ENCODE peak calls at places on chromosomes 11 and 22, in five cellular contexts. B is prostate gland, M is spleen, K is HCT116, W is esophagus muscularis mucosa. X is an unnamed sample. For H3K4me1, the result is how much of the 10 kb centered on the place peaks cover.

GRCh38 chr11:84828616-84829015 is 798.5 kb downstream of the DLG2 start:
- DNase-seq in B (no peak), M (no peak), K (no peak), W (no peak), X (no peak)

GRCh38 chr11:6323291-6323905 is 3.1 kb upstream of the CAVIN3 start:
- DNase-seq in B (no peak), M (no peak), K (no peak), W (no peak), X (no peak)

GRCh38 chr11:86610559-86611341 is 61.7 kb downstream of the ME3 start:
- DNase-seq in B (no peak), M (no peak), K (no peak), W (peak), X (no peak)

GRCh38 chr11:30128269-30128932 is 102.4 kb upstream of the FSHB start:
- DNase-seq in B (peak), M (no peak), K (peak), W (no peak), X (no peak)

GRCh38 chr22:47954107-47954506 is 1191.7 kb downstream of the TBC1D22A start:
- DNase-seq in B (no peak), M (no peak), K (no peak), W (peak), X (no peak)

GRCh38 chr11:65616575-65617001 is 1.0 kb downstream of the PCNX3 start:
- DNase-seq in B (no peak), M (peak), K (no peak), W (no peak), X (no peak)

GRCh38 chr22:18012528-18012927 is 11.8 kb downstream of the MICAL3 start:
- DNase-seq in B (no peak), M (no peak), K (no peak), W (no peak), X (no peak)

GRCh38 chr11:79263001-79263400 is 177.8 kb downstream of the TENM4 start:
- DNase-seq in B (no peak), M (no peak), K (no peak), W (no peak), X (peak)

GRCh38 chr11:27722117-27722844 is 22.0 kb upstream of the BDNF start:
- DNase-seq in B (no peak), M (no peak), K (no peak), W (no peak), X (no peak)

GRCh38 chr11:82523141-82523540 is 210.5 kb downstream of the FAM181B start:
- DNase-seq in B (no peak), M (no peak), K (no peak), W (no peak), X (no peak)

GRCh38 chr11:120707098-120707497 is 195.6 kb downstream of the GRIK4 start:
- DNase-seq in B (no peak), M (no peak), K (no peak), W (no peak), X (peak)

GRCh38 chr11:33064033-33064825 is 24.9 kb downstream of the TCP11L1 start:
- DNase-seq in B (no peak), M (no peak), K (no peak), W (no peak), X (no peak)

GRCh38 chr11:416757-417621 is 2.2 kb upstream of the SIGIRR start:
- DNase-seq in B (peak), M (peak), K (no peak), W (no peak), X (no peak)

GRCh38 chr11:130123414-130124040 is 36.1 kb upstream of the ST14 start:
- DNase-seq in B (no peak), M (no peak), K (no peak), W (no peak), X (no peak)

GRCh38 chr11:130127509-130127908 is 32.1 kb upstream of the ST14 start:
- DNase-seq in B (no peak), M (no peak), K (no peak), W (no peak), X (no peak)

GRCh38 chr11:130124096-130124495 is 35.5 kb upstream of the ST14 start:
- DNase-seq in B (no peak), M (peak), K (peak), W (no peak), X (no peak)

GRCh38 chr11:130128626-130129025 is 31.0 kb upstream of the ST14 start:
- DNase-seq in B (no peak), M (no peak), K (no peak), W (no peak), X (no peak)

DNA sequence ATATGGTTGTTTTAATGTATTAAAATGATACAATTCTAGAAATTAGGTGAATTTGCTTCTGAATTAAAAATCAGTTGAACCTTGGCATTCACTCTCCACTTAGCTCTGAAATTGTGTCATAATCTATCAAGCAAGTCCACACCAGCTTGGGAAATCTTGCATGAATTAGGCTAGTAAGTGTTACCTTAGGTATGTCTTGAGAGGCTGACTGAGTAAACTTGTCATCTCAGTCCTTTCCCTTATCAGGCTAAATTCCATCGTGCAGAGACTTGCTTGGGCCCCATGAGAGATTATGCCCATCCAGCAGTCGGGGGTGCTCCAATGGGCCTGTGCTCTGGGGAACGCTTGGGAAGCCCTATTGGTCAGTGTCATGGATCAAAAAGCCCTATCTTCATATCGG is 33.9 kb upstream of the ST14 start:
- DNase-seq in B (no peak), M (no peak), K (no peak), W (no peak), X (no peak)
- H3K4me1 ChIP-seq in B (under half), M (half or more), K (under half), W (under half), X (under half)

GRCh38 chr11:36490026-36490806 is 19.9 kb downstream of the TRAF6 start:
- DNase-seq in B (no peak), M (no peak), K (no peak), W (no peak), X (no peak)

GRCh38 chr11:36492724-36493304 is 17.3 kb downstream of the TRAF6 start:
- DNase-seq in B (no peak), M (no peak), K (peak), W (no peak), X (no peak)

GRCh38 chr11:36488096-36488495 is 22.0 kb downstream of the TRAF6 start:
- DNase-seq in B (no peak), M (no peak), K (no peak), W (no peak), X (no peak)

GRCh38 chr11:36485296-36485870 is 24.7 kb downstream of the TRAF6 start:
- DNase-seq in B (no peak), M (no peak), K (no peak), W (no peak), X (no peak)

DNA sequence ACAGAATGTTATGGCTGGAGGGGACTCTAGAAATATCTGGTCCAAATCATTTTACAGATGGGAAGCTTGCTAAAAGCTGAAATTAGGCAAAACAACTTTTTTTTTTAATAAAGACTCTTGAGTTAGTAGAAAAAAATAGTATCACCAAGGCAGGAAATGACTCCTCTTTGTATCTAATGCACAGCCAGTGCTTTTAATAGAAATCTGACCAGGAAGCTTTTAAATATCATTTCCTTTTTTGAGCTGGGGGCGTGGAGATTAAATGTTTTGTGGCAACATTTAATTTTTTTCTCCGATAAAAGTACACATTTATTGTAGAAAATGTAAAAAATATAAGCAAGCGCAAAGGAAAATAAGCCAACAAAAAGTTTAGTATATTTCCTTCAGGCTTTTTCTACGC is 22.5 kb downstream of the TRAF6 start:
- DNase-seq in B (no peak), M (no peak), K (no peak), W (no peak), X (no peak)
- H3K4me3 ChIP-seq in B (no peak), M (no peak), K (no peak), W (no peak), X (no peak)

GRCh38 chr11:58573451-58574104 is 2.1 kb downstream of the LPXN start:
- DNase-seq in B (peak), M (no peak), K (no peak), W (peak), X (no peak)
- TF ChIP-seq POLR2AphosphoS5 in B (peak), M (no peak), K (no peak), W (peak), X (peak)

GRCh38 chr22:23789121-23789520 is 2.4 kb downstream of the SMARCB1 start:
- DNase-seq in B (no peak), M (peak), K (no peak), W (no peak), X (no peak)

GRCh38 chr22:23786261-23786710 is 480 bp upstream of the SMARCB1 start:
- DNase-seq in B (peak), M (no peak), K (no peak), W (no peak), X (no peak)

GRCh38 chr22:23787600-23787896 is 782 bp downstream of the SMARCB1 start:
- DNase-seq in B (no peak), M (no peak), K (no peak), W (no peak), X (no peak)

GRCh38 chr22:23786752-23787599 is at the start of gene SMARCB1:
- DNase-seq in B (peak), M (peak), K (peak), W (peak), X (no peak)

GRCh38 chr22:23787910-23788309 is 1.1 kb downstream of the SMARCB1 start:
- DNase-seq in B (no peak), M (no peak), K (no peak), W (no peak), X (no peak)
- H3K4me1 ChIP-seq in B (under half), M (under half), K (under half), W (half or more), X (half or more)

GRCh38 chr11:122230387-122230760 is 114.4 kb upstream of the BLID start:
- DNase-seq in B (no peak), M (no peak), K (no peak), W (no peak), X (no peak)
- H3K4me3 ChIP-seq in B (no peak), M (no peak), K (no peak), W (no peak), X (no peak)

GRCh38 chr22:45552580-45553332 is 50.1 kb downstream of the FBLN1 start:
- DNase-seq in B (no peak), M (no peak), K (no peak), W (no peak), X (no peak)
- TF ChIP-seq POLR2AphosphoS5 in B (no peak), M (peak), K (no peak), W (no peak), X (no peak)

GRCh38 chr11:118628031-118628430 is 20.6 kb downstream of the PHLDB1 start:
- DNase-seq in B (no peak), M (no peak), K (no peak), W (no peak), X (no peak)
- H3K4me1 ChIP-seq in B (under half), M (under half), K (under half), W (under half), X (half or more)

DNA sequence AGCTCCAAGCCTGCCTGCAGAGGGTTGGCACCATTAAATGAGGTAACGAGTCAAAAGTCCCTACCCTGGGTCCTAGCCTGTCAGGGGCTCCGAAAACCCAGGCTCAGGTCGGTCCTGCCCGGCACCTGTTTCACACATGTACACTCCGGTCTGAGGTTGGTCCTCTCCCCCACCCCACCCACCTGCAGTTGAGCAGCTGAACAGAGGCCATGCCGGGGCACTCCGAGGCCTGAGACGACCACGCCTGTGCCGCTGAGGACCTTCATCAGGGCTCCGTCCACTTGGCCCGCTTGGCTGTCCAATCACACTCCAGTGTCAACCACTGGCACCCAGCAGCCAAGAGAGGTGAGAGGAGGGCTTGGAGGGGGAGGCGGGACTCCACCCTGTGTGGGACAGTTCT is 1.6 kb downstream of the TSSC4 start:
- DNase-seq in B (no peak), M (peak), K (no peak), W (no peak), X (no peak)
- H3K4me3 ChIP-seq in B (no peak), M (no peak), K (peak), W (no peak), X (no peak)

DNA sequence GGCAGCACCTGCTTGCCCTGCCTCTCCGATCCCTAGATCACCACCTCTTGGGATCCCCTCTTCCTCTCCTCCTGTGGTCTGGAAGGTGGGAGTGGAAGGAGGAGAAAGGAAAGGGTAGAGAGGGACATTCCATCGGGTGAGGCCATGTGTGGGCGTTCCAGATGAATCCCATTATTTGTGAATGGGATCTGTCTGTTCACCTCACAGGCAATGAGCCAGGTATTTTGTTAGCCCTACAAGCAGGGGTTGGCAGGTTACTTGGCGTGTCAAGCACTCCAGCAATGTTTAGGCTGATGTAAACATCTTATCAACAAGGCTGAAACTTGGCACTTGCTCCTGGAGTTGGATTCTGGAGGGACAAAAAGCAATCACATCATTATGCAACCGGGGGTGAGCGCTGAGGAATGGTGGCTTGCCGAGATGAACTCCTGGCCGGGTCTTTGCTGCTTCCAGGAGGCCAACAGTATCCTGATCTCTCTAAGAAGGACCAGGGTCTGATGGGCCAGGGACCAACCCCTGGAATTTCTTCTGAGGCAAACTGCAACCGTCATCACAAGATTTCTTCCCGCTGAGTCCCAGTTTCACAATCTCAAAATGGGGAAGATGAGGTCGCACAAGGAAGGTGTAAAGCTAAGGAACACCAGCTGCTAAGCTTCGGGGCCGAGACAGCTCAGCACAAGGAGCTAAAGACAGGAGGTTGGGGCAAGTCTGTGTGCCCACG is 7.8 kb downstream of the ADAMTS8 start:
- DNase-seq in B (no peak), M (peak), K (no peak), W (peak), X (no peak)
- TF ChIP-seq POLR2AphosphoS5 in B (no peak), M (no peak), K (no peak), W (peak), X (no peak)